ENCODE peak calls at places on chromosome 1, in five cellular contexts. A is K562, T is GM12878, F is SK-N-SH, D is HepG2. E is an unnamed sample.

GRCh38 chr1:10181154-10181553 is 29.2 kb upstream of the KIF1B start:
- DNase-seq in A (no peak), T (no peak), F (no peak), D (no peak), E (no peak)

GRCh38 chr1:206484901-206485300 is 14.6 kb downstream of the IKBKE start:
- DNase-seq in A (no peak), T (no peak), F (no peak), D (no peak), E (no peak)

GRCh38 chr1:1624443-1625403 is 7.2 kb upstream of the MMP23B start:
- DNase-seq in A (no peak), T (no peak), F (peak), D (no peak), E (no peak)

GRCh38 chr1:183148599-183148998 is 37.5 kb upstream of the LAMC2 start:
- DNase-seq in A (no peak), T (no peak), F (no peak), D (no peak), E (no peak)

GRCh38 chr1:79646885-79647284 is 640.4 kb upstream of the ADGRL4 start:
- DNase-seq in A (no peak), T (no peak), F (no peak), D (no peak), E (no peak)

GRCh38 chr1:167791281-167792209 is 69.8 kb downstream of the MPZL1 start:
- DNase-seq in A (no peak), T (no peak), F (no peak), D (no peak), E (peak)

GRCh38 chr1:178385662-178386061 is 111.1 kb downstream of the CLEC20A start:
- DNase-seq in A (no peak), T (no peak), F (no peak), D (no peak), E (no peak)

GRCh38 chr1:68049941-68050878 is at the start of gene DIRAS3:
- DNase-seq in A (no peak), T (no peak), F (peak), D (no peak), E (peak)

GRCh38 chr1:26771643-26772321 is 16.0 kb upstream of the PIGV start:
- DNase-seq in A (peak), T (no peak), F (no peak), D (peak), E (peak)

GRCh38 chr1:78176448-78176847 is 130.7 kb downstream of the GIPC2 start:
- DNase-seq in A (no peak), T (no peak), F (no peak), D (no peak), E (no peak)

GRCh38 chr1:221667504-221667903 is 74.4 kb downstream of the DUSP10 start:
- DNase-seq in A (peak), T (peak), F (no peak), D (no peak), E (no peak)

GRCh38 chr1:182380199-182380598 is 11.4 kb downstream of the GLUL start:
- DNase-seq in A (no peak), T (no peak), F (no peak), D (no peak), E (no peak)

GRCh38 chr1:151371744-151372410 is 628 bp downstream of the SELENBP1 start:
- DNase-seq in A (no peak), T (no peak), F (peak), D (no peak), E (peak)

GRCh38 chr1:9086796-9087195 is 17.4 kb upstream of the SLC2A5 start:
- DNase-seq in A (no peak), T (no peak), F (no peak), D (no peak), E (no peak)

GRCh38 chr1:65319141-65319540 is 9.8 kb downstream of the DNAJC6 start:
- DNase-seq in A (no peak), T (no peak), F (peak), D (no peak), E (no peak)

GRCh38 chr1:110962892-110963665 is 643 bp downstream of the LRIF1 start:
- DNase-seq in A (peak), T (peak), F (peak), D (peak), E (peak)

GRCh38 chr1:113949007-113949406 is 19.9 kb downstream of the HIPK1 start:
- DNase-seq in A (peak), T (no peak), F (peak), D (no peak), E (no peak)

GRCh38 chr1:201016211-201016651 is 7.3 kb downstream of the KIF21B start:
- DNase-seq in A (peak), T (no peak), F (peak), D (no peak), E (no peak)

GRCh38 chr1:205481629-205482071 is 22.8 kb upstream of the CDK18 start:
- DNase-seq in A (no peak), T (no peak), F (no peak), D (no peak), E (no peak)

GRCh38 chr1:230979952-230980351 is 1.1 kb downstream of the ARV1 start:
- DNase-seq in A (no peak), T (no peak), F (no peak), D (no peak), E (no peak)
- H3K4me3 ChIP-seq in A (peak), T (peak), F (peak), D (peak), E (peak)

GRCh38 chr1:233033366-233033765 is 83.0 kb downstream of the NTPCR start:
- DNase-seq in A (no peak), T (no peak), F (no peak), D (no peak), E (no peak)

GRCh38 chr1:233034845-233035244 is 84.4 kb downstream of the NTPCR start:
- DNase-seq in A (no peak), T (no peak), F (no peak), D (no peak), E (no peak)

GRCh38 chr1:233042834-233043233 is 92.4 kb downstream of the NTPCR start:
- DNase-seq in A (no peak), T (no peak), F (no peak), D (no peak), E (no peak)

GRCh38 chr1:233040494-233040893 is 90.1 kb downstream of the NTPCR start:
- DNase-seq in A (no peak), T (no peak), F (no peak), D (no peak), E (no peak)

GRCh38 chr1:233038581-233038980 is 88.2 kb downstream of the NTPCR start:
- DNase-seq in A (no peak), T (no peak), F (peak), D (no peak), E (no peak)
- TF ChIP-seq SMC3 in A (no peak), T (no peak), F (no peak), D (no peak), E (no peak)

GRCh38 chr1:11617314-11617713 is 36.9 kb downstream of the FBXO2 start:
- DNase-seq in A (no peak), T (no peak), F (no peak), D (no peak), E (peak)
- TF ChIP-seq MAX in A (no peak), T (no peak), F (no peak), D (no peak), E (no peak)

GRCh38 chr1:3310718-3311400 is 143.6 kb upstream of the ARHGEF16 start:
- DNase-seq in A (no peak), T (no peak), F (no peak), D (no peak), E (no peak)

GRCh38 chr1:3312894-3313578 is 141.4 kb upstream of the ARHGEF16 start:
- DNase-seq in A (peak), T (no peak), F (no peak), D (peak), E (peak)

GRCh38 chr1:3312310-3312734 is 142.1 kb upstream of the ARHGEF16 start:
- DNase-seq in A (no peak), T (no peak), F (no peak), D (no peak), E (no peak)

GRCh38 chr1:3313579-3313955 is 140.9 kb upstream of the ARHGEF16 start:
- DNase-seq in A (no peak), T (no peak), F (no peak), D (no peak), E (no peak)

DNA sequence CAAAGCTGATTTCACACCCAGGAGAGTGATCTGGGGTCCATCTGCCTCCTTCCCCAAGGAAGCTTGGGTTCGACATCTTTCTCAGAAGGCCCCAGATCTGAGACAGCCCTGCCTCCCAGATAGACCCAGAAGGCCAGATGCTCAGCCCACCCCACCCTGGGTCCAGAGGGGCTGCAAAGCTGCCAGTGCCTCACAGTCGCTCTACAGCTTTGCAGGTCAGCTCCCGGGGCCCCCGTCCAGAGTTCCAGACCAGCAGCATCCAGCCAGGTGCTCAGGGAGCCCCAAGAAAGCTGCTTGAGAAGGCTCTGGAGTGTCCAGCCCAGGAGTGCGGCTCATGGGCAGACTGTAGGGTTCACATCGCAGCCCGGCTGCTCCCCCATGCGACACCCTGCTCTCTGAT is 142.8 kb upstream of the ARHGEF16 start:
- DNase-seq in A (no peak), T (no peak), F (no peak), D (no peak), E (no peak)
- H3K4me3 ChIP-seq in A (no peak), T (no peak), F (no peak), D (no peak), E (no peak)

DNA sequence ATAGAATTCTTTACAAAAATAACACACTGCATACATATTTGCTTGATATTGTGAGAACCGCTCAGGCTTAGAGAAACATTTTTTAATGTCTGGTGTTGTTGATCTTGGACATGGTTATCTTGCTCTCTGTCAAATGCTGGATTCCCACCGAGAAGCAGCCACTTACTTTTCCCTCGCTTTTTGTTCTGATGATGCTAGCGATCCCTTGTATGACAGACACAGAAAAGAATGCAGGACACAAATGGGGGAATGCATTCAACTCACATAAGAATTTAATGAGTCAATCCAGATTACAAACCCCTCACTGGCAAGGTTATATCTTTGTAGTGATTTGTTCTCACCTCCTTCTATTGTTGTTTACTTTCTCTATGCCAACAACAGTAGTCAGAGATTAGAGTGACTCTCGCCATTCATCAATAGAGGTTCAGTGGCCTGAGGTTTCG is 76.8 kb upstream of the AKT3 start:
- DNase-seq in A (no peak), T (no peak), F (no peak), D (no peak), E (peak)
- TF ChIP-seq SMC3 in A (no peak), T (no peak), F (no peak), D (no peak), E (no peak)

GRCh38 chr1:61322769-61323168 is 240.4 kb downstream of the NFIA start:
- DNase-seq in A (no peak), T (no peak), F (no peak), D (peak), E (peak)
- TF ChIP-seq MAX in A (no peak), T (no peak), F (no peak), D (no peak), E (no peak)

GRCh38 chr1:74199504-74199903 is 1.5 kb downstream of the FPGT start:
- DNase-seq in A (no peak), T (no peak), F (no peak), D (no peak), E (no peak)
- H3K4me3 ChIP-seq in A (peak), T (peak), F (no peak), D (no peak), E (no peak)

DNA sequence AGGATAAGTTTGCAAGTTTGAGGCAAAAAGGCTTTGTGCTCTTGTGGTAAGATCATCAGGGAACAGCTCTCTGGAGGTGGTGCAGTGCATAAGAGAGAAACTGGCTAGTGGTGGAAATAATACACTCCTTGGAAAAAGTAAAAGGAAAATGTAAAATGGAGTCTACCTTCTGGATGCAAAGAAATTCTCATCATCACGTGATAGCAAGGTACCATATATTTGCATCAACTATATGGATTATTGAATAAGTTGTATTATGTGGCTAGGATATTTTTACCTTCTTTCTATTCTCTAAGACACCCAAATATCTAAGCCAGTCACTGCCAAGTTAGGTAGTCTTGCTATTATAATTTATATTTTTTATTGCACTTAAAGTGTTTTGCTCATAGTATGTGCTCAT is 14.0 kb upstream of the LRRC7 start:
- DNase-seq in A (no peak), T (no peak), F (no peak), D (no peak), E (no peak)
- TF ChIP-seq SMC3 in A (no peak), T (no peak), F (no peak), D (no peak), E (no peak)

DNA sequence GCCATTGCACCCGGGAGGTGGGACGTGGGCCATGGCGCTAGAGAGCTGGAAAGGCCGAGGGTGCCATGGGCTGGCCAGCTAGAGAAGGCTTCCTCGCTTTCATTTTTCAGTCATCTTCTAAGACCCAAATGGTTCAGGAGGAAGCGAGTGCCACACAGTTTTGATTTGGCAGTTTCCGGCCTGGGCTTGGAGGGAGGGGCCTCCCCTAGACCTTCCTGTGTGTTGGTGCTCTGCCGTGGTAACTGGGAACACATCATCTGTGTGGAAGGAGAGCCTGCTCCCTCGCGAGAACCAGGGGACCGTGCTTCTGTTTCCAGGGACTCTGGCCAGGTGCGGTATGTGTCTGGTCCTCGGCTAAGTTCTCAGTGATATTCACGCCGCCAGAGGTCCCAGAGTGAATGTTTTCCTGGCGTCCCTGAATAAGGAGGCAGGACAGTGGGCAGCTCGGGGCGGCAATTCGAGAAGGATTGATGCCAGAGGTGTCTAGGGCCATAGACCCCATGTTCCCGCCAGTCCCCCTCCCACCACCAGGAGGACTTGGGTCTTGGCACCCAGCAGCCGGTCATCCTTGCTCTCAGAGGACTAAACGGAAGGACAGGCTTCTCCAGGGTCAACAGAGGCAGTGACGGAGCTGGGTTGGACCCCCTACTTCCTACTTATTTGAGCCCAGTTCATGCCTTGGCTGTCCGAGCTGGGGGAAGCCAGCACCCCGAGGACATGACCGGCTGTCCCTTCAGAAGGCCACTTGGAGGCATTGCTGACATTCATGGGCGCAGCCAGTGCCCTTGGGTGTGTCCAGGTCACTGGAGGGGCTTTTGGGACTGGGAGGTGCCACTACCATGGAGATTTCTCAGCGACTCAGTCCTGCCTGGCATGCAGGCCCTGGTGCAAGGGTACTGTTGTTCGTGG is 2.7 kb upstream of the NPHP4 start:
- DNase-seq in A (no peak), T (peak), F (no peak), D (no peak), E (no peak)
- TF ChIP-seq MAX in A (no peak), T (no peak), F (no peak), D (no peak), E (no peak)